ENCODE peak calls at places on chromosomes 2 and 18, in six cellular contexts. L is mammary epithelial cell, W is PC-3, U is NT2/D1, Y is GM23248, G is H9. S is an unnamed sample.

GRCh38 chr2:214481204-214481603 is 70.3 kb downstream of the VWC2L start:
- DNase-seq in U (no peak), G (no peak), W (no peak), L (no peak), Y (peak), S (no peak)

GRCh38 chr2:196481323-196481695 is 158.2 kb upstream of the CCDC150 start:
- DNase-seq in W (no peak), U (no peak), G (no peak), Y (peak), L (peak), S (no peak)

GRCh38 chr2:27977623-27978312 is 87.2 kb downstream of the BABAM2 start:
- DNase-seq in L (peak), U (no peak), W (peak), G (no peak), Y (peak), S (no peak)

GRCh38 chr18:2641638-2642037 is 13.9 kb upstream of the SMCHD1 start:
- DNase-seq in G (no peak), L (no peak), U (no peak), W (no peak), Y (peak), S (no peak)

GRCh38 chr2:233349005-233349998 is 5.0 kb upstream of the DGKD start:
- DNase-seq in L (no peak), W (no peak), Y (no peak), U (no peak), G (no peak), S (peak)

GRCh38 chr2:65199891-65200290 is 27.7 kb upstream of the ACTR2 start:
- DNase-seq in L (no peak), U (no peak), W (no peak), G (no peak), Y (peak), S (no peak)

GRCh38 chr2:30705056-30705455 is 102.2 kb downstream of the CAPN13 start:
- DNase-seq in U (no peak), G (peak), Y (no peak), W (no peak), L (no peak), S (no peak)

GRCh38 chr2:64330281-64330680 is 123.7 kb upstream of the LGALSL start:
- DNase-seq in U (no peak), W (peak), G (no peak), Y (peak), L (no peak), S (no peak)

GRCh38 chr2:12416600-12416999 is 300.1 kb upstream of the TRIB2 start:
- DNase-seq in W (peak), Y (peak), L (no peak), G (no peak), U (no peak), S (no peak)

GRCh38 chr18:34493566-34494358 is 216.3 kb upstream of the DTNA start:
- DNase-seq in U (peak), Y (peak), W (peak), L (peak), G (peak), S (peak)

GRCh38 chr2:38907743-38908562 is 18.3 kb downstream of the ARHGEF33 start:
- DNase-seq in G (no peak), U (no peak), L (peak), Y (peak), W (peak), S (no peak)

GRCh38 chr2:237889016-237889415 is 29.6 kb downstream of the RAMP1 start:
- DNase-seq in L (no peak), U (no peak), G (no peak), W (no peak), Y (no peak), S (peak)

GRCh38 chr2:151417650-151418049 is 7.9 kb downstream of the RIF1 start:
- DNase-seq in L (no peak), Y (no peak), U (no peak), G (no peak), W (peak), S (no peak)

GRCh38 chr2:104853926-104854506 is at the start of gene POU3F3:
- DNase-seq in W (no peak), L (no peak), G (peak), Y (peak), U (peak), S (peak)

GRCh38 chr2:165371356-165371755 is 98.1 kb upstream of the CSRNP3 start:
- DNase-seq in L (no peak), W (peak), G (peak), U (no peak), Y (no peak), S (no peak)

GRCh38 chr2:81481994-81482368 is 1177.4 kb upstream of the LRRTM1 start:
- DNase-seq in W (no peak), G (no peak), Y (no peak), L (no peak), U (peak), S (no peak)

GRCh38 chr2:152409691-152410597 is 75.0 kb downstream of the FMNL2 start:
- DNase-seq in L (peak), G (no peak), U (no peak), W (peak), Y (peak), S (no peak)

DNA sequence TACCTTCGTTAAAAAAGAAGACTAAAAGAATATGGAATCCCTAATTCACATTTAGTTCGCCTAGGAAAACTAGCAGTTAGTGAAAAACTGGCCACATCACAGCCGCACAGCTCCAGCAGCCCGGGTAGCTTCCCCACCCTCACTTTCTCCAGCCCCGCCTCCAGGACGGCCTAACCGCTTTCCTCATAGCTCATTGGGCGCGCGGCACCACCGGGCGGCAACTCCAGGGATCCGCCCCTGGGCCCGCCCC is 193 bp upstream of the MIB1 start:
- DNase-seq in L (no peak), U (no peak), W (peak), G (peak), Y (peak), S (no peak)
- H3K9ac ChIP-seq in L (peak), U (peak), W (peak), G (no peak), Y (peak), S (peak)

GRCh38 chr2:109346601-109347228 is 217.7 kb downstream of the SH3RF3 start:
- DNase-seq in W (no peak), Y (no peak), U (no peak), L (no peak), G (no peak), S (no peak)

GRCh38 chr2:109347626-109348025 is 218.6 kb downstream of the SH3RF3 start:
- DNase-seq in G (no peak), Y (no peak), U (no peak), W (no peak), L (no peak), S (no peak)

GRCh38 chr2:109348645-109349554 is 219.9 kb downstream of the SH3RF3 start:
- DNase-seq in Y (no peak), G (no peak), U (no peak), L (no peak), W (no peak), S (no peak)

GRCh38 chr2:109349555-109350430 is 220.8 kb downstream of the SH3RF3 start:
- DNase-seq in W (no peak), G (no peak), L (no peak), Y (no peak), U (no peak), S (no peak)

DNA sequence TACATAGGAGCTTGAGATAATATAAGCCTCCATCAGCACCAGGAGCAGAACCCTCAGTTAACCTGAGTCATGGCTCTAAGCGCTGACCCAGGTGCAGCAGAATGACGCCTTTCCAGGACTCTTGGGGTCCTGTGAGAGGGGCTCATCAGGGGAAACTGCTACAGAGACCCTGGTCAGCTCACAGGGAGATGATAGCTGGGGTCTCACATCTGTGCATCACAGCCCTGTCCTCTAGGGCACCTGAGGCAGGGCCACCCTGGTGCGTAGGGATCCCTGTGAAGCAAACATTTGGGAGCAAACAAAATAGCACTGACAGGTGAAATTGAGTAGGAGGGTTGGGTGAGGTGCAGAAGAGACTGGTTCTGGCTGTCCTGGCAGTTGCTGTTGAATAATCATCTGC is 219.2 kb downstream of the SH3RF3 start:
- DNase-seq in U (no peak), G (no peak), Y (no peak), W (no peak), L (no peak), S (no peak)
- H3K9ac ChIP-seq in U (no peak), G (no peak), Y (no peak), W (no peak), L (no peak), S (no peak)

GRCh38 chr2:240818543-240819403 is 1.2 kb downstream of the KIF1A start:
- DNase-seq in L (no peak), W (no peak), G (peak), Y (no peak), U (no peak), S (no peak)
- H3K9ac ChIP-seq in L (no peak), W (no peak), G (peak), Y (no peak), U (peak), S (no peak)

GRCh38 chr18:72843743-72844142 is 24.0 kb downstream of the NETO1 start:
- DNase-seq in W (no peak), G (no peak), L (no peak), U (no peak), Y (no peak), S (no peak)

GRCh38 chr18:72834731-72835130 is 33.1 kb downstream of the NETO1 start:
- DNase-seq in U (no peak), W (no peak), L (no peak), Y (no peak), G (no peak), S (no peak)

DNA sequence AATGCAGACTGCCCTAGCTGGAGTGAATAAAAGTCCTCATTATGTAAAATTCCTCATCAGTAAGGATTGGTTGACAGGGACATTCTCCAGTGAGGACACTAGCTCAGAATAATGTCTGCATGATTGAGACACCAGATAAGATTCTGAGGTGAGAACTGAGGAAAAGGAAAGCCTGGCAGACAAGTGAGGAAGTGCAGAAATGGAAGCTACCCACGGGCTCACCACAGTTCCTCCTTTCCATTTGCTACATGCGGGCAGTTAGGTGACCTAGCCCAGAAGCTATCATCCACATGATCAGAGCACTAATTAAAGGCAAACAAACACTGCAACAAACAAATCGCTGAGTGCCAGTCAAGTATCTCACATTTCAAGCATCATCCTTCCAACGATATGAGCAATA is 27.7 kb downstream of the NETO1 start:
- DNase-seq in Y (no peak), W (no peak), L (no peak), G (no peak), U (no peak), S (no peak)
- H3K9ac ChIP-seq in Y (no peak), W (no peak), L (no peak), G (no peak), U (no peak), S (no peak)

S was measured in kidney.